ENCODE peak calls at places on chromosomes 5 and 9, in six cellular contexts. B, U, W, Z, I and K are unnamed samples.

GRCh38 chr5:88780731-88781130 is 102.3 kb downstream of the MEF2C start:
- DNase-seq in B (no peak), U (no peak), W (no peak), Z (no peak), I (no peak), K (no peak)

GRCh38 chr9:35826071-35826701 is 2.3 kb downstream of the FAM221B start:
- DNase-seq in B (peak), U (no peak), W (no peak), Z (peak), I (no peak), K (no peak)

GRCh38 chr9:34072868-34073590 is 24.3 kb upstream of the UBAP2 start:
- DNase-seq in B (peak), U (peak), W (no peak), Z (no peak), I (no peak), K (no peak)

GRCh38 chr9:81984911-81985310 is 3.7 kb upstream of the SPATA31D1 start:
- DNase-seq in B (no peak), U (no peak), W (no peak), Z (no peak), I (no peak), K (no peak)

GRCh38 chr9:112884086-112884485 is 6.6 kb downstream of the SLC46A2 start:
- DNase-seq in B (no peak), U (no peak), W (no peak), Z (no peak), I (no peak), K (no peak)

GRCh38 chr9:97853844-97854695 is 1.0 kb downstream of the FOXE1 start:
- DNase-seq in B (no peak), U (no peak), W (peak), Z (peak), I (no peak), K (no peak)

GRCh38 chr5:134939500-134939899 is 28.2 kb upstream of the CATSPER3 start:
- DNase-seq in B (no peak), U (no peak), W (no peak), Z (no peak), I (no peak), K (no peak)

GRCh38 chr5:136811551-136811950 is 446.2 kb upstream of the TRPC7 start:
- DNase-seq in B (no peak), U (peak), W (no peak), Z (no peak), I (no peak), K (no peak)

GRCh38 chr9:38392235-38393127 is at the start of gene ALDH1B1:
- DNase-seq in B (peak), U (peak), W (peak), Z (peak), I (no peak), K (no peak)

GRCh38 chr9:7180247-7180646 is 422.5 kb downstream of the KDM4C start:
- DNase-seq in B (no peak), U (no peak), W (no peak), Z (no peak), I (no peak), K (no peak)

GRCh38 chr9:133429641-133430161 is 7.5 kb downstream of the ADAMTS13 start:
- DNase-seq in B (peak), U (no peak), W (no peak), Z (peak), I (no peak), K (no peak)